ENCODE peak calls at places on chromosomes 11 and 22, in seven cellular contexts. R is cardiac fibroblast, O is upper lobe of right lung, I is uterus, P is pancreas, C is progenitor cell of endocrine pancreas, T is GM23338. G is an unnamed sample.

GRCh38 chr11:61701298-61701993 is 21.3 kb downstream of the DAGLA start:
- DNase-seq in T (peak; percentile 91), P (no peak), C (no peak), I (no peak), R (no peak), O (no peak), G (peak; percentile 76)

GRCh38 chr22:40585205-40585778 is 51.2 kb downstream of the MRTFA start:
- DNase-seq in T (no peak), O (no peak), C (no peak), I (no peak), P (no peak), R (no peak), G (no peak)

GRCh38 chr11:109037856-109038780 is 373.2 kb downstream of the DDX10 start:
- DNase-seq in C (no peak), T (no peak), O (no peak), R (peak; percentile 91), P (no peak), I (no peak), G (no peak)

GRCh38 chr11:63999349-64000025 is 13.2 kb downstream of the OTUB1 start:
- DNase-seq in R (peak; percentile 45), C (no peak), P (no peak), I (peak; percentile 56), T (peak; percentile 84), O (no peak), G (peak; percentile 60)

GRCh38 chr11:108672113-108672512 is 7.2 kb downstream of the DDX10 start:
- DNase-seq in R (peak; percentile 84), I (no peak), C (no peak), T (peak; percentile 5), O (no peak), P (no peak), G (no peak)

GRCh38 chr11:70836071-70836470 is 416.3 kb downstream of the SHANK2 start:
- DNase-seq in C (no peak), T (no peak), O (no peak), I (no peak), P (peak; percentile 33), R (no peak), G (no peak)

GRCh38 chr11:13462311-13462927 is 603 bp downstream of the BTBD10 start:
- DNase-seq in O (no peak), I (peak; percentile 54), T (peak; percentile 86), R (peak; percentile 13), P (no peak), C (peak; percentile 23), G (no peak)

GRCh38 chr11:40732107-40732506 is 727.3 kb downstream of the LRRC4C start:
- DNase-seq in R (no peak), T (no peak), O (no peak), I (no peak), C (no peak), P (no peak), G (no peak)

GRCh38 chr11:11993814-11994213 is 14.6 kb downstream of the DKK3 start:
- DNase-seq in C (no peak), T (no peak), R (peak; percentile 69), P (no peak), O (peak; percentile 46), I (no peak), G (no peak)

GRCh38 chr22:39254789-39255298 is 10.1 kb upstream of the PDGFB start:
- DNase-seq in R (no peak), I (peak; percentile 63), C (no peak), P (peak; percentile 60), O (no peak), T (no peak), G (peak; percentile 64)

GRCh38 chr11:59145534-59145933 is 2.9 kb downstream of the FAM111A start:
- DNase-seq in T (no peak), I (no peak), O (no peak), C (no peak), R (peak; percentile 73), P (no peak), G (peak; percentile 50)

GRCh38 chr11:111520565-111520964 is 6.0 kb downstream of the HOATZ start:
- DNase-seq in T (no peak), P (no peak), R (peak; percentile 17), O (no peak), I (no peak), C (no peak), G (no peak)

GRCh38 chr22:41123151-41123550 is 30.8 kb downstream of the EP300 start:
- DNase-seq in I (no peak), R (peak; percentile 36), P (no peak), O (no peak), C (no peak), T (no peak), G (no peak)

GRCh38 chr11:57680552-57680874 is 12.6 kb downstream of the ZDHHC5 start:
- DNase-seq in C (no peak), O (no peak), P (no peak), R (peak; percentile 45), I (no peak), T (no peak), G (no peak)

GRCh38 chr11:44601471-44602370 is 36.3 kb downstream of the CD82 start:
- DNase-seq in T (no peak), I (no peak), C (no peak), O (no peak), R (no peak), P (no peak), G (no peak)

GRCh38 chr22:26669060-26669481 is 11.7 kb downstream of the MIAT start:
- DNase-seq in O (no peak), C (no peak), R (peak; percentile 57), P (no peak), T (peak; percentile 83), I (no peak), G (no peak)

GRCh38 chr11:75524576-75525432 is 937 bp downstream of the GDPD5 start:
- DNase-seq in C (peak; percentile 26), P (peak; percentile 86), I (no peak), R (peak; percentile 13), O (no peak), T (peak; percentile 46), G (no peak)

GRCh38 chr22:19576460-19577421 is 52.5 kb upstream of the CLDN5 start:
- DNase-seq in P (no peak), I (peak; percentile 47), O (no peak), R (peak; percentile 66), C (no peak), T (peak; percentile 33), G (peak; percentile 58)

GRCh38 chr11:10348650-10349280 is 43.9 kb downstream of the ADM start:
- DNase-seq in T (no peak), O (no peak), I (no peak), C (no peak), P (no peak), R (no peak), G (no peak)

GRCh38 chr11:19680824-19681368 is 31.7 kb upstream of the NAV2 start:
- DNase-seq in T (no peak), I (no peak), C (no peak), P (no peak), R (no peak), O (no peak), G (no peak)

GRCh38 chr22:27089303-27089702 is 431.9 kb downstream of the MIAT start:
- DNase-seq in T (no peak), P (no peak), C (no peak), O (no peak), R (no peak), I (no peak), G (no peak)

DNA sequence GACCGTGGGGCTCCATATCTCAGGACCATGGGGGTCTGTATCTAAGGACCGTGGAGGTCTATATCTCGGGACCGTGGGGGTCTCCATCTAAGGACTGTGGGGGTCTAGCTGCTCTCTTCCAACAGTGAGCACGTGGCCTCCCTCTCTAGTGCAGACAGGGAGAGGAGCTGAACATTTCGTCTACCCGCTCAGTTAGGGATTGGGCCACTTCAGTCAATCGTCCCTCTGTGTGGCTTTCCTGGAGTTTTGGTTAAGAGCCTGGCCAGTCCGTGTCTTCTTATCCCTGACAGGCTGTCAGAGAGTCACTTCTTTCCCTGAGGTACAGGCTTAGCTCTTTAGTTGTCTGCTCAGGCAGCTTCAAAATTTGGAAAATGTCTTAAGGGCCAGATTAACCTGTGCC is 3.1 kb downstream of the KRTAP5-1 start:
- DNase-seq in I (no peak), P (no peak), R (no peak), O (no peak), C (no peak), T (no peak), G (no peak)
- TF ChIP-seq CTCF in I (no peak), P (no peak), R (no peak), O (no peak), C (no peak), T (no peak), G (no peak)

GRCh38 chr11:89184021-89184420 is 6.3 kb downstream of the TYR start:
- DNase-seq in P (no peak), C (no peak), T (no peak), R (no peak), O (no peak), I (no peak), G (no peak)
- TF ChIP-seq CTCF in P (no peak), C (no peak), T (no peak), R (no peak), O (no peak), I (no peak), G (no peak)

GRCh38 chr11:128302425-128303186 is 284.8 kb downstream of the ETS1 start:
- DNase-seq in C (no peak), I (no peak), T (no peak), P (no peak), R (no peak), O (no peak), G (no peak)
- TF ChIP-seq CTCF in C (no peak), I (no peak), T (no peak), P (no peak), R (no peak), O (no peak), G (no peak)

GRCh38 chr11:43556892-43557291 is 123.6 kb upstream of the HSD17B12 start:
- DNase-seq in O (no peak), R (no peak), T (no peak), I (no peak), C (no peak), P (no peak), G (no peak)

GRCh38 chr11:43558556-43559127 is 121.9 kb upstream of the HSD17B12 start:
- DNase-seq in I (no peak), T (no peak), O (no peak), P (no peak), C (no peak), R (no peak), G (no peak)

GRCh38 chr11:43556269-43556668 is 124.3 kb upstream of the HSD17B12 start:
- DNase-seq in I (no peak), O (no peak), C (no peak), T (peak; percentile 27), P (no peak), R (no peak), G (no peak)

GRCh38 chr11:43558056-43558455 is 122.5 kb upstream of the HSD17B12 start:
- DNase-seq in P (no peak), R (no peak), I (no peak), T (no peak), C (no peak), O (no peak), G (no peak)

GRCh38 chr11:43557553-43558031 is 122.9 kb upstream of the HSD17B12 start:
- DNase-seq in R (peak; percentile 19), C (no peak), O (no peak), T (peak; percentile 67), I (no peak), P (no peak), G (no peak)
- TF ChIP-seq CTCF in R (peak; percentile 24), C (peak; percentile 33), O (peak; percentile 16), T (peak; percentile 32), I (peak; percentile 28), P (no peak), G (no peak)

G was measured in CD14-positive monocyte.